ENCODE peak calls at places on chromosome 15, in seven cellular contexts. X is PC-9, A is neuronal stem cell, O is A549, L is GM23248, Y is trophoblast cell, T is IMR-90. H is an unnamed sample.

GRCh38 chr15:37574985-37575384 is 359.5 kb upstream of the TMCO5A start:
- DNase-seq in A (no peak), Y (peak; percentile 26), T (no peak), O (no peak), X (no peak), L (no peak), H (no peak)

GRCh38 chr15:75073197-75073596 is 49.8 kb downstream of the PPCDC start:
- DNase-seq in L (no peak), T (no peak), O (no peak), Y (peak; percentile 30), X (no peak), A (no peak), H (no peak)

GRCh38 chr15:62495670-62496328 is 330.7 kb upstream of the C2CD4B start:
- DNase-seq in L (peak; percentile 97), Y (peak; percentile 87), T (peak; percentile 94), X (peak; percentile 35), A (no peak), O (no peak), H (peak; percentile 83)

GRCh38 chr15:98904466-98905048 is 103.0 kb downstream of the PGPEP1L start:
- DNase-seq in L (peak; percentile 66), Y (peak; percentile 76), X (no peak), T (peak; percentile 75), O (peak; percentile 85), A (no peak), H (peak; percentile 65)

GRCh38 chr15:96336643-96337353 is 6.3 kb downstream of the NR2F2 start:
- DNase-seq in X (no peak), L (peak; percentile 53), T (no peak), O (no peak), Y (no peak), A (peak; percentile 11), H (peak; percentile 76)

GRCh38 chr15:82875411-82876003 is 66.1 kb downstream of the WHAMM start:
- DNase-seq in X (no peak), Y (no peak), A (no peak), L (peak; percentile 90), O (no peak), T (peak; percentile 86), H (peak; percentile 45)

GRCh38 chr15:72902245-72902928 is 118.8 kb upstream of the ADPGK start:
- DNase-seq in Y (no peak), A (no peak), X (no peak), T (peak; percentile 74), O (no peak), L (peak; percentile 83), H (peak; percentile 92)

GRCh38 chr15:40323953-40324937 is 753 bp downstream of the INAFM2 start:
- DNase-seq in Y (peak; percentile 27), X (no peak), A (no peak), T (no peak), O (no peak), L (peak; percentile 56), H (no peak)

GRCh38 chr15:22241451-22241850 is 161.1 kb downstream of the OR4M2 start:
- DNase-seq in T (no peak), A (no peak), X (no peak), O (no peak), L (no peak), Y (no peak), H (no peak)

GRCh38 chr15:22239806-22240180 is 159.5 kb downstream of the OR4M2 start:
- DNase-seq in O (no peak), X (no peak), L (no peak), Y (no peak), A (no peak), T (no peak), H (no peak)

GRCh38 chr15:22240403-22240802 is 160.1 kb downstream of the OR4M2 start:
- DNase-seq in X (no peak), Y (no peak), O (no peak), T (no peak), A (no peak), L (no peak), H (no peak)

GRCh38 chr15:22243440-22244130 is 163.3 kb downstream of the OR4M2 start:
- DNase-seq in O (no peak), X (no peak), L (no peak), Y (no peak), A (no peak), T (no peak), H (no peak)

DNA sequence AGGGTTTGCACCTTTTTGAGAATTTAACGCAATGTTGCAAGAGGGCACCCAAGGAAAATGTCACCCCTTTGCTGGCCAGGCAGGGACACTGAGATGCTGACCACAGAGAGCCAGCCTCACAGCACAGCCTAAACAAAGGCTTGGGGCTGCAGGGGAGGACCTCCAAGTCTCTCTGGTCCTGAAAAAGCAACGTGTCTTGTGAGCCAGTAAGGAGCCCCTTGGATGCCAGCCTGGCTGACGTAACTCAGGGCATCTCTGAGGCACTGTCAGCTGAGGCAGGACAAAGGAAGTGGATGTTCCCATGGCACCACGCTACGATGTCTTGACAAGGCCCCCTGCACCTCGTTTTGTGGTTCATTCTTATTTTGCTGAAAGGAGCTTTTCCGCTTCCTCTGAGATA is 160.6 kb downstream of the OR4M2 start:
- DNase-seq in X (no peak), Y (no peak), A (no peak), T (no peak), O (no peak), L (no peak), H (no peak)
- H3K9me3 ChIP-seq in X (no peaks in the 10 kb centered on the region), Y (peaks cover 43% of the 10 kb centered on the region), A (no peaks in the 10 kb centered on the region), T (peaks cover 39% of the 10 kb centered on the region), O (peaks cover 21% of the 10 kb centered on the region), L (peaks cover 3% of the 10 kb centered on the region), H (peaks cover 3% of the 10 kb centered on the region)

DNA sequence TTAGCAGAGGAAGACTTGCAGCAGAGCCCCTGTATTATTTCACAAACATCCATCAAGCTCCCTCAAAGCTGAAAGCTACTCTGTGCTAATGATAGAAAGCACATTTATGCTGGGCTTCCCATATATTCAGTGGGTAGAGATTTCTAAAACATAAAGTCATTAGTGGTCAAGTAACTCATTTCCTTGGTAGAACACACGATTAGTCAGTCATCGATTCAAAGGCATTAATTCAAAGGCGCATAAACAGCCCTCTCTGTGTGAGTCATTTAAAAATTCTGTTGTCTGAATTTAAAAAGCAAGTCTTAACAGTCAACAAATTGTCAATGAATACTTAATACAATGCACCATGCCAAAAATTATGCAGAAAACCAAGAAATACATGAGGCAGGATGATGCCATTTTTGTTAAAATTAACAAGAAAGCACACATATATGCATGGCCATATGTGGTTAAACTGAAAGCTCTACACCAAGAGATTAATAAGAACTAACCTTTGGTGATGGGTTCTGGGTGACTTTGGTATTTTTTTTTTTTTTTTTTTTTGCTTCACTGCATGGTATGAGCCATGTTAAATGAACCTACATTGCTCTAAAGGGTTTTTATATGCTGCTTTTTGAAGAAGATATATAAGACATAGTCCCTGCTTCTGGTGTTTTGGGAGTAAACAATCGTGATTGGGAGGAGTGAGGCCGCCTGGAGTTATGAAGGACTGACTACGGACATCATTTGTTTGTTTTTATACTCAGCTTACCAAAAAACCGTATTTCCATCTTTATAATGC is 61.7 kb downstream of the LDHAL6B start:
- DNase-seq in Y (no peak), A (no peak), O (peak; percentile 67), X (peak; percentile 55), L (peak; percentile 76), T (peak; percentile 70), H (peak; percentile 40)
- H3K4me2 ChIP-seq in Y (no peak overlapping the region), A (no peak overlapping the region), O (peak overlapping the region; percentile 68), X (peak overlapping the region; percentile 48), L (peak overlapping the region; percentile 76), T (peak overlapping the region; percentile 36), H (peak overlapping the region; percentile 20)

GRCh38 chr15:25182736-25183445 is 228.1 kb downstream of the SNRPN start:
- DNase-seq in L (no peak), O (no peak), T (no peak), A (no peak), Y (no peak), X (no peak), H (no peak)
- H3K9me3 ChIP-seq in L (no peaks in the 10 kb centered on the region), O (no peaks in the 10 kb centered on the region), T (peaks cover 82% of the 10 kb centered on the region), A (peaks cover 3% of the 10 kb centered on the region), Y (peaks cover 92% of the 10 kb centered on the region), X (no peaks in the 10 kb centered on the region), H (no peaks in the 10 kb centered on the region)

DNA sequence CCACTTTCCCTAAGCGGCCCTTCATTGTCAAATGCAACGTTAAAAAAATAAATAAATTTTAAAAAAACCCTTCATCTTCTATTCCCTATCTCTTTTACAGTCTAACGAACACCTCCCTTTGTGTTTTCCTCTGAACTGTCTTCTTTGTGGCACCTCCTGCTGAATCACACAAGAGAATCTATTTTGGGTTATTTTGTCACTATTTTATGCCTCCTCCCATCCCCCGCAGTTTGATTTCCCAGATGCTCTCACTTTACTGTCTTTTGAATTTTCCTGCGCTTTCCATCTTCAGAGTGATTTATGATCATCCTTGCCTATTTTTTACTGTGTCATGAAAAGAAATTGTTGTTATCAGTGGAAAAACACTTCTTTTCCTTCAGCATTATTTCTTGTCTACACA is 32.5 kb downstream of the RYR3 start:
- DNase-seq in Y (no peak), X (no peak), O (no peak), L (no peak), A (no peak), T (no peak), H (no peak)
- H3K4me2 ChIP-seq in Y (no peak overlapping the region), X (no peak overlapping the region), O (no peak overlapping the region), L (no peak overlapping the region), A (no peak overlapping the region), T (no peak overlapping the region), H (no peak overlapping the region)

GRCh38 chr15:25055356-25056068 is 100.7 kb downstream of the SNRPN start:
- DNase-seq in Y (no peak), O (no peak), L (no peak), T (no peak), X (no peak), A (no peak), H (no peak)

GRCh38 chr15:25054943-25055342 is 100.2 kb downstream of the SNRPN start:
- DNase-seq in X (no peak), Y (no peak), O (no peak), T (no peak), L (no peak), A (no peak), H (no peak)

GRCh38 chr15:25053000-25053815 is 98.4 kb downstream of the SNRPN start:
- DNase-seq in X (no peak), Y (no peak), O (no peak), L (no peak), A (no peak), T (no peak), H (no peak)

GRCh38 chr15:25052191-25052999 is 97.6 kb downstream of the SNRPN start:
- DNase-seq in O (no peak), X (no peak), Y (no peak), A (no peak), L (no peak), T (no peak), H (no peak)

GRCh38 chr15:25054329-25054728 is 99.5 kb downstream of the SNRPN start:
- DNase-seq in A (no peak), O (no peak), L (no peak), Y (no peak), T (no peak), X (no peak), H (no peak)
- H3K9me3 ChIP-seq in A (peaks cover 100% of the 10 kb centered on the region), O (peaks cover 68% of the 10 kb centered on the region), L (no peaks in the 10 kb centered on the region), Y (peaks cover 94% of the 10 kb centered on the region), T (peaks cover 95% of the 10 kb centered on the region), X (no peaks in the 10 kb centered on the region), H (peaks cover 25% of the 10 kb centered on the region)